ENCODE peak calls at places on chromosomes 1 and 21, in six cellular contexts. One of them, this sample, is unnamed.

GRCh38 chr1:196558424-196558823 is 49.8 kb downstream of the KCNT2 start:
- DNase-seq in sciatic nerve: no peak
- DNase-seq in NCI-H2081: no peak
- DNase-seq in stimulated activated CD4-positive, alpha-beta T cell treated with anti-CD3 and anti-CD28 coated beads, TNF-alpha, amount 100 ng/mL, for 48 hours: no peak
- DNase-seq in colonic mucosa: no peak
- DNase-seq in GM04504: peak
- DNase-seq in this sample: peak

GRCh38 chr1:29632436-29633270 is 396.3 kb downstream of the PTPRU start:
- DNase-seq in sciatic nerve: no peak
- DNase-seq in stimulated activated CD4-positive, alpha-beta T cell treated with anti-CD3 and anti-CD28 coated beads, TNF-alpha, amount 100 ng/mL, for 48 hours: no peak
- DNase-seq in GM04504: no peak
- DNase-seq in colonic mucosa: no peak
- DNase-seq in NCI-H2081: no peak
- DNase-seq in this sample: no peak

GRCh38 chr21:33948096-33948950 is 32.7 kb upstream of the ATP5PO start:
- DNase-seq in GM04504: no peak
- DNase-seq in stimulated activated CD4-positive, alpha-beta T cell treated with anti-CD3 and anti-CD28 coated beads, TNF-alpha, amount 100 ng/mL, for 48 hours: peak
- DNase-seq in NCI-H2081: peak
- DNase-seq in colonic mucosa: peak
- DNase-seq in sciatic nerve: no peak
- DNase-seq in this sample: peak

GRCh38 chr1:175555266-175555665 is 188.1 kb downstream of the TNR start:
- DNase-seq in colonic mucosa: no peak
- DNase-seq in stimulated activated CD4-positive, alpha-beta T cell treated with anti-CD3 and anti-CD28 coated beads, TNF-alpha, amount 100 ng/mL, for 48 hours: no peak
- DNase-seq in NCI-H2081: no peak
- DNase-seq in sciatic nerve: no peak
- DNase-seq in GM04504: no peak
- DNase-seq in this sample: no peak

GRCh38 chr1:54516249-54516920 is 31.6 kb upstream of the ACOT11 start:
- DNase-seq in colonic mucosa: no peak
- DNase-seq in NCI-H2081: no peak
- DNase-seq in stimulated activated CD4-positive, alpha-beta T cell treated with anti-CD3 and anti-CD28 coated beads, TNF-alpha, amount 100 ng/mL, for 48 hours: no peak
- DNase-seq in GM04504: no peak
- DNase-seq in sciatic nerve: no peak
- DNase-seq in this sample: no peak

GRCh38 chr21:33588485-33589335 is at the start of gene DONSON:
- DNase-seq in GM04504: peak
- DNase-seq in NCI-H2081: peak
- DNase-seq in colonic mucosa: peak
- DNase-seq in sciatic nerve: peak
- DNase-seq in stimulated activated CD4-positive, alpha-beta T cell treated with anti-CD3 and anti-CD28 coated beads, TNF-alpha, amount 100 ng/mL, for 48 hours: peak
- DNase-seq in this sample: peak

GRCh38 chr1:10161121-10161520 is 49.2 kb upstream of the KIF1B start:
- DNase-seq in GM04504: no peak
- DNase-seq in stimulated activated CD4-positive, alpha-beta T cell treated with anti-CD3 and anti-CD28 coated beads, TNF-alpha, amount 100 ng/mL, for 48 hours: no peak
- DNase-seq in colonic mucosa: no peak
- DNase-seq in sciatic nerve: no peak
- DNase-seq in NCI-H2081: no peak
- DNase-seq in this sample: no peak

GRCh38 chr1:203295796-203296195 is 9.5 kb upstream of the BTG2 start:
- DNase-seq in NCI-H2081: no peak
- DNase-seq in sciatic nerve: no peak
- DNase-seq in GM04504: no peak
- DNase-seq in colonic mucosa: no peak
- DNase-seq in stimulated activated CD4-positive, alpha-beta T cell treated with anti-CD3 and anti-CD28 coated beads, TNF-alpha, amount 100 ng/mL, for 48 hours: no peak
- DNase-seq in this sample: no peak

GRCh38 chr1:61293986-61294504 is 211.7 kb downstream of the NFIA start:
- DNase-seq in GM04504: no peak
- DNase-seq in NCI-H2081: no peak
- DNase-seq in sciatic nerve: no peak
- DNase-seq in stimulated activated CD4-positive, alpha-beta T cell treated with anti-CD3 and anti-CD28 coated beads, TNF-alpha, amount 100 ng/mL, for 48 hours: no peak
- DNase-seq in colonic mucosa: no peak
- DNase-seq in this sample: no peak

GRCh38 chr1:54488831-54489626 is 59.0 kb upstream of the ACOT11 start:
- DNase-seq in NCI-H2081: peak
- DNase-seq in stimulated activated CD4-positive, alpha-beta T cell treated with anti-CD3 and anti-CD28 coated beads, TNF-alpha, amount 100 ng/mL, for 48 hours: peak
- DNase-seq in colonic mucosa: peak
- DNase-seq in GM04504: peak
- DNase-seq in sciatic nerve: peak
- DNase-seq in this sample: peak

GRCh38 chr1:107877092-107877491 is 87.9 kb downstream of the VAV3 start:
- DNase-seq in sciatic nerve: no peak
- DNase-seq in stimulated activated CD4-positive, alpha-beta T cell treated with anti-CD3 and anti-CD28 coated beads, TNF-alpha, amount 100 ng/mL, for 48 hours: no peak
- DNase-seq in GM04504: peak
- DNase-seq in colonic mucosa: no peak
- DNase-seq in NCI-H2081: no peak
- DNase-seq in this sample: no peak

GRCh38 chr21:38306833-38307232 is 50.0 kb downstream of the KCNJ15 start:
- DNase-seq in stimulated activated CD4-positive, alpha-beta T cell treated with anti-CD3 and anti-CD28 coated beads, TNF-alpha, amount 100 ng/mL, for 48 hours: no peak
- DNase-seq in colonic mucosa: no peak
- DNase-seq in GM04504: peak
- DNase-seq in NCI-H2081: no peak
- DNase-seq in sciatic nerve: no peak
- DNase-seq in this sample: peak

GRCh38 chr1:9143250-9143649 is 14.3 kb upstream of the GPR157 start:
- DNase-seq in colonic mucosa: no peak
- DNase-seq in GM04504: peak
- DNase-seq in sciatic nerve: no peak
- DNase-seq in stimulated activated CD4-positive, alpha-beta T cell treated with anti-CD3 and anti-CD28 coated beads, TNF-alpha, amount 100 ng/mL, for 48 hours: no peak
- DNase-seq in NCI-H2081: no peak
- DNase-seq in this sample: no peak

GRCh38 chr1:219000606-219001005 is 173.1 kb upstream of the LYPLAL1 start:
- DNase-seq in colonic mucosa: no peak
- DNase-seq in stimulated activated CD4-positive, alpha-beta T cell treated with anti-CD3 and anti-CD28 coated beads, TNF-alpha, amount 100 ng/mL, for 48 hours: no peak
- DNase-seq in GM04504: no peak
- DNase-seq in NCI-H2081: no peak
- DNase-seq in sciatic nerve: no peak
- DNase-seq in this sample: no peak

GRCh38 chr1:84956655-84957054 is 40.3 kb downstream of the MCOLN2 start:
- DNase-seq in sciatic nerve: no peak
- DNase-seq in NCI-H2081: no peak
- DNase-seq in stimulated activated CD4-positive, alpha-beta T cell treated with anti-CD3 and anti-CD28 coated beads, TNF-alpha, amount 100 ng/mL, for 48 hours: no peak
- DNase-seq in colonic mucosa: no peak
- DNase-seq in GM04504: no peak
- DNase-seq in this sample: no peak

GRCh38 chr1:85464497-85465098 is 361 bp downstream of the DDAH1 start:
- DNase-seq in stimulated activated CD4-positive, alpha-beta T cell treated with anti-CD3 and anti-CD28 coated beads, TNF-alpha, amount 100 ng/mL, for 48 hours: peak
- DNase-seq in NCI-H2081: peak
- DNase-seq in GM04504: peak
- DNase-seq in sciatic nerve: peak
- DNase-seq in colonic mucosa: peak
- DNase-seq in this sample: no peak

GRCh38 chr1:2095981-2096736 is 45.9 kb downstream of the PRKCZ start:
- DNase-seq in NCI-H2081: no peak
- DNase-seq in sciatic nerve: no peak
- DNase-seq in GM04504: no peak
- DNase-seq in colonic mucosa: no peak
- DNase-seq in stimulated activated CD4-positive, alpha-beta T cell treated with anti-CD3 and anti-CD28 coated beads, TNF-alpha, amount 100 ng/mL, for 48 hours: no peak
- DNase-seq in this sample: no peak

GRCh38 chr1:10624256-10625050 is 149.7 kb downstream of the PEX14 start:
- DNase-seq in stimulated activated CD4-positive, alpha-beta T cell treated with anti-CD3 and anti-CD28 coated beads, TNF-alpha, amount 100 ng/mL, for 48 hours: no peak
- DNase-seq in NCI-H2081: no peak
- DNase-seq in colonic mucosa: no peak
- DNase-seq in GM04504: no peak
- DNase-seq in sciatic nerve: no peak
- DNase-seq in this sample: no peak

GRCh38 chr1:66033781-66034180 is 241.1 kb downstream of the PDE4B start:
- DNase-seq in NCI-H2081: no peak
- DNase-seq in sciatic nerve: no peak
- DNase-seq in GM04504: no peak
- DNase-seq in colonic mucosa: no peak
- DNase-seq in stimulated activated CD4-positive, alpha-beta T cell treated with anti-CD3 and anti-CD28 coated beads, TNF-alpha, amount 100 ng/mL, for 48 hours: no peak
- DNase-seq in this sample: no peak

GRCh38 chr21:28742527-28742926 is 250.2 kb downstream of the LTN1 start:
- DNase-seq in stimulated activated CD4-positive, alpha-beta T cell treated with anti-CD3 and anti-CD28 coated beads, TNF-alpha, amount 100 ng/mL, for 48 hours: no peak
- DNase-seq in GM04504: no peak
- DNase-seq in colonic mucosa: no peak
- DNase-seq in NCI-H2081: no peak
- DNase-seq in sciatic nerve: no peak
- DNase-seq in this sample: no peak

GRCh38 chr1:94329986-94330385 is 88.2 kb upstream of the ABCD3 start:
- DNase-seq in sciatic nerve: no peak
- DNase-seq in colonic mucosa: no peak
- DNase-seq in NCI-H2081: no peak
- DNase-seq in stimulated activated CD4-positive, alpha-beta T cell treated with anti-CD3 and anti-CD28 coated beads, TNF-alpha, amount 100 ng/mL, for 48 hours: no peak
- DNase-seq in GM04504: no peak
- DNase-seq in this sample: no peak

GRCh38 chr1:62128765-62129164 is 65.9 kb upstream of the L1TD1 start:
- DNase-seq in GM04504: no peak
- DNase-seq in NCI-H2081: no peak
- DNase-seq in sciatic nerve: no peak
- DNase-seq in colonic mucosa: no peak
- DNase-seq in stimulated activated CD4-positive, alpha-beta T cell treated with anti-CD3 and anti-CD28 coated beads, TNF-alpha, amount 100 ng/mL, for 48 hours: no peak
- DNase-seq in this sample: no peak

GRCh38 chr1:82179162-82179561 is 378.4 kb downstream of the ADGRL2 start:
- DNase-seq in GM04504: no peak
- DNase-seq in sciatic nerve: no peak
- DNase-seq in colonic mucosa: no peak
- DNase-seq in NCI-H2081: no peak
- DNase-seq in stimulated activated CD4-positive, alpha-beta T cell treated with anti-CD3 and anti-CD28 coated beads, TNF-alpha, amount 100 ng/mL, for 48 hours: no peak
- DNase-seq in this sample: no peak